ENCODE peak calls at places on chromosomes 13 and 19, in six cellular contexts. One of them, this sample, is unnamed.

GRCh38 chr19:4316940-4317339 is 12.5 kb downstream of the FSD1 start:
- DNase-seq in left lung: no peak
- DNase-seq in cardiac muscle cell: no peak
- DNase-seq in BJ: no peak
- DNase-seq in stomach: no peak
- DNase-seq in ovary: no peak
- DNase-seq in this sample: no peak

GRCh38 chr13:47033216-47033615 is 136.4 kb upstream of the HTR2A start:
- DNase-seq in cardiac muscle cell: peak
- DNase-seq in left lung: no peak
- DNase-seq in ovary: no peak
- DNase-seq in stomach: no peak
- DNase-seq in BJ: no peak
- DNase-seq in this sample: peak

GRCh38 chr13:110150384-110151091 is 156.4 kb downstream of the COL4A1 start:
- DNase-seq in stomach: no peak
- DNase-seq in ovary: no peak
- DNase-seq in BJ: peak
- DNase-seq in left lung: no peak
- DNase-seq in cardiac muscle cell: peak
- DNase-seq in this sample: no peak

GRCh38 chr13:85080726-85081125 is 718.5 kb downstream of the SLITRK6 start:
- DNase-seq in stomach: no peak
- DNase-seq in ovary: no peak
- DNase-seq in left lung: no peak
- DNase-seq in BJ: no peak
- DNase-seq in cardiac muscle cell: no peak
- DNase-seq in this sample: no peak

GRCh38 chr13:20198781-20199180 is 6.0 kb upstream of the GJB2 start:
- DNase-seq in BJ: no peak
- DNase-seq in ovary: no peak
- DNase-seq in stomach: no peak
- DNase-seq in cardiac muscle cell: no peak
- DNase-seq in left lung: no peak
- DNase-seq in this sample: no peak

GRCh38 chr19:55084416-55084815 is 8.7 kb downstream of the EPS8L1 start:
- DNase-seq in ovary: no peak
- DNase-seq in left lung: no peak
- DNase-seq in BJ: no peak
- DNase-seq in cardiac muscle cell: no peak
- DNase-seq in stomach: no peak
- DNase-seq in this sample: no peak

GRCh38 chr13:89066868-89067466 is 1395.8 kb downstream of the SLITRK5 start:
- DNase-seq in left lung: no peak
- DNase-seq in ovary: no peak
- DNase-seq in BJ: no peak
- DNase-seq in stomach: no peak
- DNase-seq in cardiac muscle cell: peak
- DNase-seq in this sample: peak

GRCh38 chr19:28652790-28653189 is 560.2 kb downstream of the UQCRFS1 start:
- DNase-seq in cardiac muscle cell: no peak
- DNase-seq in stomach: no peak
- DNase-seq in ovary: no peak
- DNase-seq in left lung: no peak
- DNase-seq in BJ: no peak
- DNase-seq in this sample: no peak

GRCh38 chr19:50460161-50460765 is 16.0 kb upstream of the EMC10 start:
- DNase-seq in BJ: no peak
- DNase-seq in left lung: no peak
- DNase-seq in cardiac muscle cell: peak
- DNase-seq in ovary: no peak
- DNase-seq in stomach: no peak
- DNase-seq in this sample: peak

GRCh38 chr13:105846923-105847322 is 688.5 kb downstream of the EFNB2 start:
- DNase-seq in ovary: no peak
- DNase-seq in left lung: no peak
- DNase-seq in stomach: no peak
- DNase-seq in cardiac muscle cell: no peak
- DNase-seq in BJ: no peak
- DNase-seq in this sample: no peak

DNA sequence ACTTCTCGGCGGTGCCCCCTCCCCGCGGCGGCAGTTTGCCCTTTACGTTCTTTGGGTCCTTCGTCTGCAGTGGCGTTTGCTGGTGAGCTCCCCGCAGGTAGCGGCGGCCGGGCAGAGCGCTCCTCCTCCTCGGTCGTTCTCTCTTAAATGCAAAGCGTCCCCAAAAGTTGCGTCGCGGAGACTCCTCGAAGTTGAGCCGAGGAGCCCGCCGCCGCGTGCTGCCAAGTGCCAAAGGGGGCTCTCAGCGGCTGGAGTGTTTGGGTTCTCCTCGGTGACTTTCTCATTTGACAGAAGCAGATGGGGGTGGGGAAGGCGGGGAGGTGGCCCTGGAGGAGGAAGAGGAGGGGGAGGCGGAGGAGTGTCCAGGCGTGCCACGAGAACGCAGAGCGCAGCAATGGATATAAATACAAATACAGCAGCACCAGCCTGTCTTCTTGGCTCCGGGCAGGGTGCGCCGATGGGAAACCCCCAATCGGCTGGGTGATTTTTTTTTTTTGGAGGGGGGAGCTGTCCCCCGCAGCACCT is at the start of gene SOX21:
- DNase-seq in stomach: no peak
- DNase-seq in cardiac muscle cell: no peak
- DNase-seq in ovary: no peak
- DNase-seq in left lung: no peak
- DNase-seq in BJ: no peak
- DNase-seq in this sample: no peak
- H3K4me3 ChIP-seq in stomach: peak
- H3K4me3 ChIP-seq in cardiac muscle cell: peak
- H3K4me3 ChIP-seq in ovary: peak
- H3K4me3 ChIP-seq in left lung: peak
- H3K4me3 ChIP-seq in BJ: no peak
- H3K4me3 ChIP-seq in this sample: no peak

GRCh38 chr19:44756089-44756562 is 7.6 kb downstream of the BCL3 start:
- DNase-seq in left lung: no peak
- DNase-seq in ovary: peak
- DNase-seq in cardiac muscle cell: no peak
- DNase-seq in stomach: no peak
- DNase-seq in BJ: no peak
- DNase-seq in this sample: no peak

GRCh38 chr19:44755219-44755618 is 6.7 kb downstream of the BCL3 start:
- DNase-seq in ovary: no peak
- DNase-seq in cardiac muscle cell: no peak
- DNase-seq in stomach: no peak
- DNase-seq in BJ: no peak
- DNase-seq in left lung: no peak
- DNase-seq in this sample: no peak

GRCh38 chr19:44753932-44754742 is 5.6 kb downstream of the BCL3 start:
- DNase-seq in stomach: peak
- DNase-seq in ovary: peak
- DNase-seq in left lung: peak
- DNase-seq in BJ: no peak
- DNase-seq in cardiac muscle cell: peak
- DNase-seq in this sample: peak

GRCh38 chr19:44753619-44753931 is 5.1 kb downstream of the BCL3 start:
- DNase-seq in left lung: no peak
- DNase-seq in cardiac muscle cell: no peak
- DNase-seq in BJ: no peak
- DNase-seq in stomach: no peak
- DNase-seq in ovary: no peak
- DNase-seq in this sample: no peak

DNA sequence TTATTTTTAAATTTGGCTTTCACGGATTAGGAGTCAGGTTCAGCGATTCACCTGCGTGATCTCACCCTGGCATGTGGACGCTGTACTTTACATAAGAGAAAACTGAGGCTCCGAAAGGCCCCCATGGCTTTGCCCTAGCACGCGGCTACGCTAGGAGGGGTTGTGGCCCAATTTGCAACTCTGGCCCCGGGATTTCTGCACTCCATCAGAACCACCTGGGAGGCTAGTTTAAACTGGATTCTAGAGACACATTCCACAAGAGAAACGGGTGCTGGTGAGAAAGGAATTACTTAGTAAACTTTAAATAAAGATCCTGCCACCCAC is 6.2 kb downstream of the BCL3 start:
- DNase-seq in ovary: no peak
- DNase-seq in stomach: no peak
- DNase-seq in BJ: no peak
- DNase-seq in left lung: no peak
- DNase-seq in cardiac muscle cell: no peak
- DNase-seq in this sample: no peak
- H3K4me3 ChIP-seq in ovary: peak
- H3K4me3 ChIP-seq in stomach: peak
- H3K4me3 ChIP-seq in BJ: no peak
- H3K4me3 ChIP-seq in left lung: peak
- H3K4me3 ChIP-seq in cardiac muscle cell: peak
- H3K4me3 ChIP-seq in this sample: peak

GRCh38 chr19:52492201-52492960 is 35.1 kb upstream of the ZNF808 start:
- DNase-seq in ovary: no peak
- DNase-seq in left lung: no peak
- DNase-seq in stomach: no peak
- DNase-seq in BJ: no peak
- DNase-seq in cardiac muscle cell: no peak
- DNase-seq in this sample: no peak
- H3K4me3 ChIP-seq in ovary: no peak
- H3K4me3 ChIP-seq in left lung: no peak
- H3K4me3 ChIP-seq in stomach: peak
- H3K4me3 ChIP-seq in BJ: no peak
- H3K4me3 ChIP-seq in cardiac muscle cell: peak
- H3K4me3 ChIP-seq in this sample: no peak

GRCh38 chr13:40172149-40172591 is 494.3 kb downstream of the FOXO1 start:
- DNase-seq in stomach: no peak
- DNase-seq in BJ: no peak
- DNase-seq in left lung: peak
- DNase-seq in ovary: no peak
- DNase-seq in cardiac muscle cell: no peak
- DNase-seq in this sample: no peak
- H3K4me3 ChIP-seq in stomach: no peak
- H3K4me3 ChIP-seq in BJ: no peak
- H3K4me3 ChIP-seq in left lung: no peak
- H3K4me3 ChIP-seq in ovary: no peak
- H3K4me3 ChIP-seq in cardiac muscle cell: no peak
- H3K4me3 ChIP-seq in this sample: no peak

GRCh38 chr13:31049083-31049482 is 112.6 kb downstream of the HSPH1 start:
- DNase-seq in cardiac muscle cell: no peak
- DNase-seq in ovary: no peak
- DNase-seq in left lung: no peak
- DNase-seq in stomach: no peak
- DNase-seq in BJ: no peak
- DNase-seq in this sample: no peak

GRCh38 chr13:31046711-31047279 is 114.3 kb downstream of the TEX26 start:
- DNase-seq in ovary: peak
- DNase-seq in cardiac muscle cell: peak
- DNase-seq in BJ: no peak
- DNase-seq in left lung: peak
- DNase-seq in stomach: no peak
- DNase-seq in this sample: no peak

GRCh38 chr13:31050486-31051400 is 111.0 kb downstream of the HSPH1 start:
- DNase-seq in left lung: no peak
- DNase-seq in cardiac muscle cell: peak
- DNase-seq in ovary: no peak
- DNase-seq in BJ: no peak
- DNase-seq in stomach: no peak
- DNase-seq in this sample: no peak

GRCh38 chr13:31049833-31050232 is 111.9 kb downstream of the HSPH1 start:
- DNase-seq in cardiac muscle cell: no peak
- DNase-seq in left lung: no peak
- DNase-seq in stomach: no peak
- DNase-seq in ovary: no peak
- DNase-seq in BJ: no peak
- DNase-seq in this sample: no peak

GRCh38 chr13:31048521-31048920 is 113.2 kb downstream of the HSPH1 start:
- DNase-seq in ovary: no peak
- DNase-seq in BJ: no peak
- DNase-seq in left lung: no peak
- DNase-seq in cardiac muscle cell: no peak
- DNase-seq in stomach: no peak
- DNase-seq in this sample: no peak
- H3K4me3 ChIP-seq in ovary: no peak
- H3K4me3 ChIP-seq in BJ: no peak
- H3K4me3 ChIP-seq in left lung: no peak
- H3K4me3 ChIP-seq in cardiac muscle cell: no peak
- H3K4me3 ChIP-seq in stomach: no peak
- H3K4me3 ChIP-seq in this sample: no peak

GRCh38 chr19:30492581-30492980 is 120.4 kb downstream of the ZNF536 start:
- DNase-seq in left lung: no peak
- DNase-seq in ovary: no peak
- DNase-seq in BJ: no peak
- DNase-seq in cardiac muscle cell: no peak
- DNase-seq in stomach: no peak
- DNase-seq in this sample: no peak
- H3K4me3 ChIP-seq in left lung: no peak
- H3K4me3 ChIP-seq in ovary: no peak
- H3K4me3 ChIP-seq in BJ: no peak
- H3K4me3 ChIP-seq in cardiac muscle cell: no peak
- H3K4me3 ChIP-seq in stomach: no peak
- H3K4me3 ChIP-seq in this sample: no peak

GRCh38 chr19:13302521-13303270 is 152.5 kb downstream of the IER2 start:
- DNase-seq in ovary: no peak
- DNase-seq in stomach: no peak
- DNase-seq in left lung: no peak
- DNase-seq in cardiac muscle cell: no peak
- DNase-seq in BJ: no peak
- DNase-seq in this sample: no peak
- H3K4me3 ChIP-seq in ovary: no peak
- H3K4me3 ChIP-seq in stomach: no peak
- H3K4me3 ChIP-seq in left lung: no peak
- H3K4me3 ChIP-seq in cardiac muscle cell: no peak
- H3K4me3 ChIP-seq in BJ: no peak
- H3K4me3 ChIP-seq in this sample: no peak